ENCODE peak calls at places on chromosome 2, in seven cellular contexts. One of them, this sample, is unnamed.

GRCh38 chr2:144356402-144356801 is 163.5 kb downstream of the ZEB2 start:
- DNase-seq in heart left ventricle: no peak
- DNase-seq in ovary: no peak
- DNase-seq in dorsolateral prefrontal cortex: no peak
- DNase-seq in tibial nerve: no peak
- DNase-seq in fibroblast of lung: peak
- DNase-seq in HCT116: no peak
- DNase-seq in this sample: no peak

GRCh38 chr2:210477496-210477895 is 937 bp upstream of the LANCL1 start:
- DNase-seq in ovary: peak
- DNase-seq in heart left ventricle: peak
- DNase-seq in dorsolateral prefrontal cortex: peak
- DNase-seq in fibroblast of lung: peak
- DNase-seq in tibial nerve: peak
- DNase-seq in HCT116: peak
- DNase-seq in this sample: no peak

GRCh38 chr2:96631804-96632435 is 6.2 kb downstream of the KANSL3 start:
- DNase-seq in HCT116: no peak
- DNase-seq in fibroblast of lung: peak
- DNase-seq in tibial nerve: no peak
- DNase-seq in dorsolateral prefrontal cortex: no peak
- DNase-seq in heart left ventricle: no peak
- DNase-seq in ovary: no peak
- DNase-seq in this sample: no peak

GRCh38 chr2:65281626-65282351 is 54.2 kb downstream of the ACTR2 start:
- DNase-seq in ovary: peak
- DNase-seq in fibroblast of lung: peak
- DNase-seq in HCT116: no peak
- DNase-seq in heart left ventricle: peak
- DNase-seq in dorsolateral prefrontal cortex: no peak
- DNase-seq in tibial nerve: peak
- DNase-seq in this sample: no peak

GRCh38 chr2:37614061-37614802 is 57.2 kb downstream of the CDC42EP3 start:
- DNase-seq in ovary: no peak
- DNase-seq in heart left ventricle: no peak
- DNase-seq in dorsolateral prefrontal cortex: peak
- DNase-seq in tibial nerve: no peak
- DNase-seq in fibroblast of lung: peak
- DNase-seq in HCT116: no peak
- DNase-seq in this sample: no peak

GRCh38 chr2:144032566-144032965 is 487.4 kb downstream of the ZEB2 start:
- DNase-seq in HCT116: no peak
- DNase-seq in heart left ventricle: no peak
- DNase-seq in dorsolateral prefrontal cortex: no peak
- DNase-seq in fibroblast of lung: peak
- DNase-seq in ovary: no peak
- DNase-seq in tibial nerve: no peak
- DNase-seq in this sample: no peak

GRCh38 chr2:159131882-159132281 is 154.6 kb downstream of the WDSUB1 start:
- DNase-seq in heart left ventricle: no peak
- DNase-seq in dorsolateral prefrontal cortex: no peak
- DNase-seq in HCT116: peak
- DNase-seq in fibroblast of lung: peak
- DNase-seq in tibial nerve: no peak
- DNase-seq in ovary: peak
- DNase-seq in this sample: no peak

GRCh38 chr2:35963344-35963743 is 392.2 kb upstream of the CRIM1 start:
- DNase-seq in heart left ventricle: no peak
- DNase-seq in dorsolateral prefrontal cortex: no peak
- DNase-seq in ovary: no peak
- DNase-seq in fibroblast of lung: no peak
- DNase-seq in HCT116: no peak
- DNase-seq in tibial nerve: no peak
- DNase-seq in this sample: no peak

GRCh38 chr2:8607591-8607990 is 74.3 kb upstream of the ID2 start:
- DNase-seq in HCT116: no peak
- DNase-seq in ovary: no peak
- DNase-seq in dorsolateral prefrontal cortex: no peak
- DNase-seq in tibial nerve: no peak
- DNase-seq in heart left ventricle: no peak
- DNase-seq in fibroblast of lung: peak
- DNase-seq in this sample: no peak

DNA sequence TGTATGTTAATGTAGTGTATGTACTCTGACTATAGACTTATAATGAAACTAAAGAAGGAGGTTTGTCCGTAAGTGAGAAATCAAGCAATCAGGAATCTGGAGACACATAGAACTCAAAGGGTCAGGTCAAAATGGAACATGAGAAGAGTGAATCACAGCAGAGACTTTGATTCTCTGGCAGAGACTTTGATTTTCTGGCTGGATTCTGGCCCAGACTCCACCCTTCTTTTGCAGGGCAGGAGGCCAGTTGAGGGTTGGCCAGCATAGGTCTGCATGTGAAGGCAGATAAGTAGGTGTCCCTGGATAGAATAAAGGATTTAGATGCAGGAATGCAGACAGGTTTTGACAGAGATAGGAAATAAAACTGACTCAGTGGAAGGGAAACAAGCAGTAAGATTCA is 11.0 kb upstream of the NCKAP5 start:
- DNase-seq in HCT116: no peak
- DNase-seq in fibroblast of lung: peak
- DNase-seq in tibial nerve: peak
- DNase-seq in ovary: no peak
- DNase-seq in dorsolateral prefrontal cortex: no peak
- DNase-seq in heart left ventricle: peak
- DNase-seq in this sample: peak
- H3K4me3 ChIP-seq in HCT116: no peak
- H3K4me3 ChIP-seq in fibroblast of lung: no peak
- H3K4me3 ChIP-seq in tibial nerve: no peak
- H3K4me3 ChIP-seq in ovary: no peak
- H3K4me3 ChIP-seq in dorsolateral prefrontal cortex: no peak
- H3K4me3 ChIP-seq in heart left ventricle: no peak
- H3K4me3 ChIP-seq in this sample: no peak

DNA sequence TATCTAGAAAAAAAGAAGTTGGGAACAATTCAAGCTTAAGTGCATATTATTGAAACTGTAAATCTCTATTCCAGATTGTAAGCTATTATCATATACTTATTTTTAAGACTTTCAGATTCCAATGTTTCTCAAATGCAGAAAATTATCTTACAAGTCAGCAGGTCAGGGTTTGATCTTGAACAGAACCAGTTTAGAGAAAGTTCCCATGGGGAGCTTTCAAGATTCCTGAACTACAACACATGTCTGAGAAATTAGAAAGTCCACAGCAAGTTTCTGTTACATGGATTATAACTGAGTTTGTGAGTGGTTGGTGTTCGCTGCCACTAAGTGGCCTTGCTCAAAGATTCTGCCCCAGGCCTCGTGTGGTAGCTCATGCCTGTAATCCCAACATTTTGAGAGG is 31.6 kb upstream of the SP3 start:
- DNase-seq in heart left ventricle: no peak
- DNase-seq in ovary: no peak
- DNase-seq in tibial nerve: no peak
- DNase-seq in HCT116: no peak
- DNase-seq in dorsolateral prefrontal cortex: no peak
- DNase-seq in fibroblast of lung: no peak
- DNase-seq in this sample: no peak
- H3K27ac ChIP-seq in heart left ventricle: peak
- H3K27ac ChIP-seq in ovary: no peak
- H3K27ac ChIP-seq in tibial nerve: peak
- H3K27ac ChIP-seq in HCT116: no peak
- H3K27ac ChIP-seq in dorsolateral prefrontal cortex: no peak
- H3K27ac ChIP-seq in fibroblast of lung: no peak
- H3K27ac ChIP-seq in this sample: no peak

DNA sequence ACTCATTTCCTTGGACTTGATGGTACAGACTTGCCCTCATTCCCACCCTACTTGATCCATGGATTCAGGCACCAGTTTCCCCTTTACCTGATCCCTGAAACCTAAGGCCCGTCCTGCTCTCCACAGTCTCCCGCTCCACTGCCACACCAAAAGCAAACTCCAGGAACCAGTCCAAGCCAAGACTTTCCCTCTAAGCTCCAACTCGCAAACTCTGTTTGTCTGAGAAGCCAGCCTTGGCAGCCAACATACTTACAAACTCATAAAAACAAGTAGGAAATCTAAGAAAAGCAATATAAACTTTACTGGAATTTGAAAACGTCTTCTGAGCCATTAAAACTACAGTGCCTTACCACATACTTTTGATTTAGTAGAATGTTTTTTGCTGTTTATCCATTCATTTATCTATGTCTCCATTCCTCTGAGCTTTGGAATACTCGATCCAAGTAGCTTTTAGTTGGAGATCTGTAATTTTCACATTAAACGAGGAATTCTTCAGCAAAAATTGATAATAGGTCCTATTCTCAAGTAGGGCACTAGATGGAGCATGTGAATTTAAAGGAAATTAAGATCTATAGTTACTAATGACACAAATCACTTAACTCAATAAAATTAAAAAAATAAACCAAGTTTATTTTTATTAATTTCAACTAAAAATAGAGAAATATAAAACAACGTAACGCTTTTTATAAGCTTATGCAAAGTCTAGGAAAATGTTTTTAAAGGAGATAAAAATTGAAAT is 199.7 kb downstream of the MYO3B start:
- DNase-seq in HCT116: no peak
- DNase-seq in fibroblast of lung: no peak
- DNase-seq in heart left ventricle: no peak
- DNase-seq in tibial nerve: no peak
- DNase-seq in dorsolateral prefrontal cortex: no peak
- DNase-seq in ovary: no peak
- DNase-seq in this sample: peak
- TF ChIP-seq CTCF in HCT116: peak
- TF ChIP-seq CTCF in fibroblast of lung: peak
- TF ChIP-seq CTCF in heart left ventricle: no peak
- TF ChIP-seq CTCF in tibial nerve: no peak
- TF ChIP-seq CTCF in dorsolateral prefrontal cortex: no peak
- TF ChIP-seq CTCF in ovary: no peak
- TF ChIP-seq CTCF in this sample: no peak

GRCh38 chr2:85276571-85277121 is 51.1 kb downstream of the TGOLN2 start:
- DNase-seq in HCT116: no peak
- DNase-seq in ovary: peak
- DNase-seq in dorsolateral prefrontal cortex: no peak
- DNase-seq in heart left ventricle: no peak
- DNase-seq in fibroblast of lung: no peak
- DNase-seq in tibial nerve: no peak
- DNase-seq in this sample: no peak
- H3K4me3 ChIP-seq in HCT116: no peak
- H3K4me3 ChIP-seq in ovary: no peak
- H3K4me3 ChIP-seq in dorsolateral prefrontal cortex: no peak
- H3K4me3 ChIP-seq in heart left ventricle: peak
- H3K4me3 ChIP-seq in fibroblast of lung: peak
- H3K4me3 ChIP-seq in tibial nerve: peak
- H3K4me3 ChIP-seq in this sample: no peak

GRCh38 chr2:208496129-208496528 is 89.5 kb downstream of the PTH2R start:
- DNase-seq in tibial nerve: no peak
- DNase-seq in ovary: no peak
- DNase-seq in HCT116: no peak
- DNase-seq in heart left ventricle: no peak
- DNase-seq in dorsolateral prefrontal cortex: no peak
- DNase-seq in fibroblast of lung: no peak
- DNase-seq in this sample: no peak
- H3K27ac ChIP-seq in tibial nerve: no peak
- H3K27ac ChIP-seq in ovary: no peak
- H3K27ac ChIP-seq in HCT116: no peak
- H3K27ac ChIP-seq in heart left ventricle: no peak
- H3K27ac ChIP-seq in dorsolateral prefrontal cortex: no peak
- H3K27ac ChIP-seq in fibroblast of lung: no peak
- H3K27ac ChIP-seq in this sample: no peak

DNA sequence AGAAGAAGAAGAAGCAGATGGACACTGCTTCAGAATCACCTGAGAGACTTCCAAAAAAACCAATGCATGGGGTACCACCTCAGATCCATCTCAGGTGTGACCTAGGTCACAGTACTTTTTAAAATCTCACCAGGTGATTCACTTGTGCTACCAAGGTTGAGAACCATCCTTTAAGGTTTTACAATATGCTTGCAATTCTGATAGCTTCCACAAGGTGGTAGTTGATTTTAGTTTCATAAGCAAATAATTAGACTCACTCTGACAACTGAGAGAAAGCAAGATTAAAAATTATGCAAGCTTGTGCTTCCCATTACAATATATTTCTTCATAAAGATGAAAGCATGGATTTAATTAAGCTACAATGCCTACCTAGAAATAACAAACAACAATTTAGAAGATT is 355.1 kb downstream of the EN1 start:
- DNase-seq in ovary: no peak
- DNase-seq in fibroblast of lung: peak
- DNase-seq in HCT116: peak
- DNase-seq in tibial nerve: no peak
- DNase-seq in dorsolateral prefrontal cortex: no peak
- DNase-seq in heart left ventricle: no peak
- DNase-seq in this sample: no peak
- TF ChIP-seq CTCF in ovary: no peak
- TF ChIP-seq CTCF in fibroblast of lung: peak
- TF ChIP-seq CTCF in HCT116: peak
- TF ChIP-seq CTCF in tibial nerve: no peak
- TF ChIP-seq CTCF in dorsolateral prefrontal cortex: no peak
- TF ChIP-seq CTCF in heart left ventricle: no peak
- TF ChIP-seq CTCF in this sample: no peak

This sample was measured in prostate gland.